ENCODE peak calls at places on chromosomes 2 and 18, in six cellular contexts. A is transverse colon, P is Peyer's patch, C is tibial nerve, J is uterus, Z is NB4. D is an unnamed sample.

GRCh38 chr2:101330253-101330921 is 21.9 kb upstream of the RNF149 start:
- DNase-seq in J (no peak), P (no peak), C (peak), A (peak), Z (no peak), D (peak)

GRCh38 chr2:195659114-195659513 is 2.1 kb downstream of the SLC39A10 start:
- DNase-seq in A (no peak), Z (peak), C (no peak), P (no peak), J (no peak), D (no peak)

GRCh38 chr18:13435596-13436333 is 217.2 kb downstream of the LDLRAD4 start:
- DNase-seq in A (no peak), J (peak), Z (no peak), C (no peak), P (no peak), D (no peak)

GRCh38 chr2:217839750-217840107 is 163.1 kb downstream of the TNS1 start:
- DNase-seq in J (no peak), Z (no peak), A (no peak), C (no peak), P (no peak), D (no peak)

GRCh38 chr2:202149155-202149762 is 76.2 kb downstream of the KIAA2012 start:
- DNase-seq in P (no peak), A (peak), Z (no peak), C (peak), J (peak), D (peak)

GRCh38 chr18:21820035-21820810 is 79.6 kb downstream of the MIB1 start:
- DNase-seq in P (no peak), C (no peak), Z (peak), A (no peak), J (no peak), D (no peak)

GRCh38 chr2:109510136-109511028 is 103.4 kb downstream of the SEPTIN10 start:
- DNase-seq in J (peak), P (peak), Z (peak), A (peak), C (peak), D (peak)

GRCh38 chr2:39469807-39470206 is 32.7 kb upstream of the MAP4K3 start:
- DNase-seq in Z (peak), J (no peak), P (peak), A (peak), C (no peak), D (peak)

GRCh38 chr2:43218221-43218549 is 8.2 kb downstream of the ZFP36L2 start:
- DNase-seq in Z (no peak), J (no peak), C (no peak), P (no peak), A (no peak), D (no peak)

GRCh38 chr2:43220982-43221659 is 5.3 kb downstream of the ZFP36L2 start:
- DNase-seq in P (peak), Z (peak), A (peak), J (peak), C (no peak), D (peak)

GRCh38 chr2:43220229-43220981 is 6.0 kb downstream of the ZFP36L2 start:
- DNase-seq in Z (no peak), A (no peak), J (no peak), C (no peak), P (no peak), D (no peak)

GRCh38 chr2:43218550-43219382 is 7.6 kb downstream of the ZFP36L2 start:
- DNase-seq in A (peak), P (peak), Z (peak), J (peak), C (no peak), D (peak)

DNA sequence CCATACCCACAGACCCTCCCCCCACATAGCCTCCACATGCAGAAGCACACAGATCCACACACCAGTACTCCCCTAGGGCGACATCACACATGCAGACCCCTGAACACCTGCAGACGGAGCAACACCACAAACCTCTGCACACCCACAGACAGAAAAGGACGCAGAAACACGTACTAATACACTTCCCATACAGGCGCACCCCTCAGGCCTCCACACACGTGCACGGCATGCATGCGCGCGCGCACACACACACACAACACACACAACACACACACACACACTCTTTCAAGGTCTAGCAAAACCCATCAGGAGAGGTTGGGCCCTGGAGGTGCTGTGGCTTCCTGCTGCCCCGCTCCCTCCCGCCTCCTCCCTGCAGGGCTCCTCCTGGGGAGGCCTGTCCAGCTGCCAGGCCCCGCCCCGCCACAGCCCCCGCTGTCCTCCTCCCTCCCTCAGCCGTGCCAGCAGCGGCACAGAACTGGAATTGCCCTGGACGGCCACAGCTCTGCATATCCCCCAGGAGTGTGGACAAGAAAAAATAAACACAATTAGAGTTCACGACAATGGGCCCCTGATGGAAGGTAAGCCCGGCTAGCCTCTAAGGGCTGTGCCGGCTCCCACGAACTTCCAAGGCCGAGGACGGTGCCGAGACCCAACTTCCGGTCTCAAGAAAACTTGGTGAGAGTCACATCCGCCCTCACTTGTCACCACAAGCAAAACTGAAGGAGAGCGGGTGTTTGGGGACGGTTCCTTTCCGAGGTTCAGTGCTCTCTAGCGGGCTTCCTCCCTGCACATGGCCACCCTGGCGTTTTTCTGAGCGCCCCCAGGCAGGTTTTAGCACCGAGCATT is 6.8 kb downstream of the ZFP36L2 start:
- DNase-seq in J (peak), A (peak), C (peak), P (peak), Z (peak), D (peak)
- TF ChIP-seq POLR2A in J (peak), A (peak), C (no peak), P (peak), Z (peak), D (peak)

GRCh38 chr2:223618172-223619035 is 16.2 kb upstream of the SCG2 start:
- DNase-seq in P (no peak), J (no peak), Z (peak), A (no peak), C (no peak), D (no peak)

GRCh38 chr2:223611061-223611460 is 8.9 kb upstream of the SCG2 start:
- DNase-seq in Z (no peak), J (no peak), A (no peak), C (no peak), P (no peak), D (no peak)

GRCh38 chr2:223612501-223612900 is 10.3 kb upstream of the SCG2 start:
- DNase-seq in P (no peak), C (no peak), A (no peak), J (no peak), Z (no peak), D (no peak)

GRCh38 chr2:223614534-223614933 is 12.4 kb upstream of the SCG2 start:
- DNase-seq in A (no peak), Z (no peak), J (no peak), P (no peak), C (no peak), D (no peak)

GRCh38 chr2:223613017-223613950 is 11.1 kb upstream of the SCG2 start:
- DNase-seq in C (peak), P (peak), J (peak), A (peak), Z (peak), D (peak)
- TF ChIP-seq POLR2A in C (no peak), P (no peak), J (no peak), A (no peak), Z (no peak), D (no peak)

DNA sequence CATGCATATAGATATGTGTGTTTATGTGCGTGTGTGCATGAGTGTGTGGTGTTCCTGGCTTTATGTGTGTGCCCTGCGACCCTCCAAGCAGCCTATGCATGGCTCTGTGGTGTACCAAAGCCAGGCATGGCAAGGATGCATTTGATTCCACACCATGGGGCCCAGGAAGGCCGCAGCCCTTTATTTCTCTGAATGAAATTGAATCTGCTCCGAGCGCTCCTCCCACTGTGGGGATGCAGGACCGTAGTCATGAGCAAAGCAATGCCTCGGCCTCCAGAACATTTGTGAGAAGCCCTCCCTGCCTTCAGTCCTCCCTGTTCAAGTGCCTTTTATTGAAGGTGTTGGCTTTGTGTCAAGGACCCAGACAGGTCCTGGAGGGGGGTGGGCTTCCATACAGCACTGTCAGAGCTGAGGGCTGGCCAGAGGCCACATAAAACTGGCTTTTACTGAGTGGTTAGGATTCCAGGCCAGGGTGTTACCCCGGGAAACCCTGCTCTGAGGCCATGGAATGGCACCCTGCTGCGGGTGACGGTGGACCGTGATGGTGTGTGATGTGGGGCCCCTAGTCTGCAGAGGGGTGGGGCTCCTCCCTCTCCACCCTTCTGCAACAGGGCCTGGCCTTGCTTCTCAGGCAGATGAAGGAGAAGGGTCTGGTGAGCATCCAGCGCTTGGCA is 41.5 kb downstream of the TOGARAM2 start:
- DNase-seq in Z (no peak), A (no peak), J (no peak), P (no peak), C (no peak), D (no peak)
- TF ChIP-seq POLR2A in Z (no peak), A (no peak), J (no peak), P (no peak), C (no peak), D (no peak)

GRCh38 chr18:68840554-68841263 is 42.8 kb downstream of the CCDC102B start:
- DNase-seq in Z (peak), P (no peak), A (no peak), C (no peak), J (peak), D (no peak)
- TF ChIP-seq POLR2A in Z (no peak), P (no peak), A (no peak), C (no peak), J (no peak), D (no peak)

GRCh38 chr2:239329284-239329971 is 71.4 kb downstream of the HDAC4 start:
- DNase-seq in A (peak), J (peak), C (no peak), P (peak), Z (no peak), D (peak)

GRCh38 chr2:239328306-239329191 is 72.3 kb downstream of the HDAC4 start:
- DNase-seq in P (peak), C (no peak), Z (no peak), A (peak), J (peak), D (peak)

GRCh38 chr2:239324456-239324855 is 76.4 kb downstream of the HDAC4 start:
- DNase-seq in P (no peak), A (no peak), Z (no peak), J (peak), C (no peak), D (no peak)

GRCh38 chr2:239327536-239328305 is 73.1 kb downstream of the HDAC4 start:
- DNase-seq in J (peak), Z (no peak), P (peak), C (no peak), A (no peak), D (no peak)

DNA sequence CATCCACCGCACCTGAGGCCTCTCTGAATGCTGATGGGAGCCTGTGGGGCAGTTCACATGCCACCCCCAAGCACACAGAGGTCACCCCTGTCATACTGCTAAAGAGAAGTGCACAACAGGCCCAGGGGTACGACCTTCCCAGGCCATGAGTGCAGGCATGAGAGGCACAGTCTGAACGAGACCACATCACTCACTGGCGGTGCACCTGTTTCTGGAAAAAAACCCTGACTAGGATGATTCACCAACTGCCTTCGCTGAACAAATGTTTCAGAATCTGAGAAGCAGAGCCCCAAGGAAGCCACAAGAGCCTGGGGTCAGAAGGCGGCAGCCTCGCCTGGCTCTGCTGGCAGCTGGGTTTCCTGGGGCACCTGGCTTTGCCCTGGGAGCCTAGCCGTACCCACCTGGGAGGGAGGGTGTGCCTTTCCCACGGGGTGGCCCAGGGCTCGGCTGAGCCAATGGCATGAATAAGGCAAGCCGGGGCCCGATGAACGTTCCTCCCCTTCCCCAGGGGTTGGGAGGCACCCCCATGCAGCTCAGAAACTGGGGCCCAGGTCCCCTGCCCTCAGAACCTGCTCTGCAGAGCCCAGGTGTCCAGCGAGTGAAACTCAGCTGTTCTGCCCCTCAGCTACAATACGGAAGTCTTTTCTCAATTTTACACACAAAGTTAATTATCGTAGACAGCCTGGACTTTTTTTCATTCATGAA is 73.8 kb downstream of the HDAC4 start:
- DNase-seq in C (no peak), P (peak), J (peak), Z (peak), A (no peak), D (no peak)
- TF ChIP-seq POLR2A in C (no peak), P (no peak), J (no peak), Z (no peak), A (no peak), D (no peak)